ENCODE peak calls at places on chromosome 7, in four cellular contexts. V is HCT116, W is HepG2, A is K562. X is an unnamed sample.
A peak's percentile ranks its signal among the peaks of the same experiment; 100 is the strongest.

GRCh38 chr7:70776627-70777101 is 355.3 kb upstream of the GALNT17 start:
- DNase-seq in W (no peak), V (no peak), A (no peak), X (no peak)

GRCh38 chr7:100686201-100686821 is 7.7 kb downstream of the GIGYF1 start:
- DNase-seq in A (no peak), V (no peak), W (no peak), X (no peak)

GRCh38 chr7:6106140-6106904 is 75.1 kb downstream of the ANKRD61 start:
- DNase-seq in W (peak; percentile 64), A (peak; percentile 76), V (peak; percentile 71), X (no peak)

GRCh38 chr7:84744388-84744787 is 442.5 kb downstream of the SEMA3D start:
- DNase-seq in W (no peak), A (no peak), V (no peak), X (no peak)

GRCh38 chr7:36279926-36280315 is 109.7 kb upstream of the ANLN start:
- DNase-seq in W (no peak), V (no peak), A (no peak), X (no peak)

GRCh38 chr7:105638324-105638723 is 57.0 kb upstream of the EFCAB10 start:
- DNase-seq in W (no peak), V (no peak), A (no peak), X (no peak)

GRCh38 chr7:93728292-93728691 is 153.8 kb upstream of the CALCR start:
- DNase-seq in W (no peak), V (no peak), A (no peak), X (no peak)

GRCh38 chr7:139232893-139233292 is 1.9 kb downstream of the UBN2 start:
- DNase-seq in V (no peak), W (no peak), A (no peak), X (peak; percentile 82)

GRCh38 chr7:130112078-130112477 is 41.7 kb downstream of the KLHDC10 start:
- DNase-seq in A (no peak), V (no peak), W (no peak), X (no peak)

GRCh38 chr7:121085922-121086321 is 97.4 kb downstream of the CPED1 start:
- DNase-seq in A (no peak), V (no peak), W (no peak), X (no peak)

GRCh38 chr7:131480384-131481315 is 75.8 kb downstream of the PODXL start:
- DNase-seq in A (no peak), V (no peak), W (peak; percentile 47), X (no peak)

GRCh38 chr7:105118612-105119600 is 104.9 kb downstream of the KMT2E start:
- DNase-seq in V (no peak), W (no peak), A (no peak), X (no peak)

GRCh38 chr7:1914321-1914720 is 244.2 kb downstream of the ELFN1 start:
- DNase-seq in W (no peak), A (no peak), V (no peak), X (no peak)

GRCh38 chr7:108247646-108248045 is 117.5 kb upstream of the LAMB4 start:
- DNase-seq in V (no peak), A (no peak), W (no peak), X (no peak)

GRCh38 chr7:157548691-157549265 is 212.0 kb downstream of the DNAJB6 start:
- DNase-seq in W (no peak), A (no peak), V (no peak), X (no peak)

GRCh38 chr7:32515890-32516550 is 20.7 kb downstream of the AVL9 start:
- DNase-seq in A (no peak), W (peak; percentile 92), V (no peak), X (no peak)

GRCh38 chr7:32242436-32242835 is 172.2 kb upstream of the PDE1C start:
- DNase-seq in V (no peak), W (no peak), A (no peak), X (no peak)

GRCh38 chr7:135206887-135207738 is 4.2 kb downstream of the WDR91 start:
- DNase-seq in W (no peak), A (no peak), V (no peak), X (no peak)

GRCh38 chr7:52017802-52018679 is 701.4 kb upstream of the COBL start:
- DNase-seq in W (peak; percentile 58), V (no peak), A (peak; percentile 24), X (peak; percentile 30)

GRCh38 chr7:87083865-87084519 is 24.5 kb upstream of the ELAPOR2 start:
- DNase-seq in V (no peak), W (no peak), A (no peak), X (no peak)

GRCh38 chr7:73704640-73705550 is 14.6 kb downstream of the STX1A start:
- DNase-seq in W (no peak), A (no peak), V (no peak), X (peak; percentile 90)

GRCh38 chr7:48192996-48193395 is 21.7 kb downstream of the ABCA13 start:
- DNase-seq in V (no peak), W (no peak), A (no peak), X (no peak)

GRCh38 chr7:101235050-101235449 is 2.6 kb downstream of the CLDN15 start:
- DNase-seq in A (peak; percentile 67), W (peak; percentile 29), V (no peak), X (no peak)

GRCh38 chr7:145105561-145105960 is 269.7 kb upstream of the TPK1 start:
- DNase-seq in W (no peak), V (no peak), A (no peak), X (no peak)

GRCh38 chr7:150466477-150466876 is 16.0 kb downstream of the GIMAP8 start:
- DNase-seq in W (no peak), A (no peak), V (no peak), X (no peak)
- H3K4me1 ChIP-seq in W (no peaks in the 10 kb centered on the region), A (no peaks in the 10 kb centered on the region), V (no peaks in the 10 kb centered on the region), X (no peaks in the 10 kb centered on the region)

GRCh38 chr7:141950796-141951195 is 4.0 kb upstream of the CLEC5A start:
- DNase-seq in W (no peak), A (no peak), V (no peak), X (no peak)
- TF ChIP-seq TCF7L2 in W (no peak), A (no peak), V (no peak), X (no peak)

GRCh38 chr7:128763541-128763940 is 12.1 kb downstream of the OPN1SW start:
- DNase-seq in V (no peak), A (no peak), W (no peak), X (no peak)
- H3K27ac ChIP-seq in V (no peak overlapping the region), A (no peak overlapping the region), W (no peak overlapping the region), X (no peak overlapping the region)

GRCh38 chr7:8212638-8213037 is 49.3 kb downstream of the ICA1 start:
- DNase-seq in A (no peak), W (no peak), V (no peak), X (no peak)

GRCh38 chr7:8213381-8213780 is 48.6 kb downstream of the ICA1 start:
- DNase-seq in A (no peak), W (no peak), V (no peak), X (no peak)

GRCh38 chr7:8214162-8214897 is 47.6 kb downstream of the ICA1 start:
- DNase-seq in V (no peak), A (no peak), W (no peak), X (peak; percentile 22)

GRCh38 chr7:8210845-8211724 is 50.9 kb downstream of the ICA1 start:
- DNase-seq in A (no peak), V (no peak), W (peak; percentile 2), X (no peak)

DNA sequence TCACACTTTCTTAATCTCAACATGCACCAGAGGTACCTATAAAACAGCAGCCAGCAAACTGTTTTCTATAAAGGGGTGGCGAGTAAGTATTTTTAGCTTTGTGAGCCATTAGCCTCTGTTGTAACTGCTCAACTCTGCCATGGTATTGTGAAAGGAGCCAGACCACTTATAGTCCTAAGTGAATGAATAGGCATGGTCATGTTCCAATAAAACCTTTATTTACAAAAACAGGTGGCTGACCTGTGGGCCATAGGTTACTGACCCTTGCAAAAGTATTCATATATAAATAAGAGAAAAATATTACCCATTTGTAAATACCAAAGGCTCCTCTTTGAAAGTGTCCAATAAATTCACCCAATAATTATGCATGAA is 50.3 kb downstream of the ICA1 start:
- DNase-seq in W (no peak), A (no peak), V (no peak), X (no peak)
- H3K4me1 ChIP-seq in W (peaks cover 10% of the 10 kb centered on the region), A (no peaks in the 10 kb centered on the region), V (no peaks in the 10 kb centered on the region), X (no peaks in the 10 kb centered on the region)

GRCh38 chr7:44066494-44067063 is 1.2 kb upstream of the PGAM2 start:
- DNase-seq in A (no peak), V (no peak), W (no peak), X (no peak)

GRCh38 chr7:44064791-44065430 is 456 bp downstream of the PGAM2 start:
- DNase-seq in A (no peak), V (no peak), W (no peak), X (no peak)

GRCh38 chr7:44066111-44066460 is 719 bp upstream of the PGAM2 start:
- DNase-seq in A (no peak), W (no peak), V (no peak), X (no peak)

GRCh38 chr7:44063894-44064651 is 1.3 kb downstream of the PGAM2 start:
- DNase-seq in W (no peak), A (no peak), V (no peak), X (no peak)

DNA sequence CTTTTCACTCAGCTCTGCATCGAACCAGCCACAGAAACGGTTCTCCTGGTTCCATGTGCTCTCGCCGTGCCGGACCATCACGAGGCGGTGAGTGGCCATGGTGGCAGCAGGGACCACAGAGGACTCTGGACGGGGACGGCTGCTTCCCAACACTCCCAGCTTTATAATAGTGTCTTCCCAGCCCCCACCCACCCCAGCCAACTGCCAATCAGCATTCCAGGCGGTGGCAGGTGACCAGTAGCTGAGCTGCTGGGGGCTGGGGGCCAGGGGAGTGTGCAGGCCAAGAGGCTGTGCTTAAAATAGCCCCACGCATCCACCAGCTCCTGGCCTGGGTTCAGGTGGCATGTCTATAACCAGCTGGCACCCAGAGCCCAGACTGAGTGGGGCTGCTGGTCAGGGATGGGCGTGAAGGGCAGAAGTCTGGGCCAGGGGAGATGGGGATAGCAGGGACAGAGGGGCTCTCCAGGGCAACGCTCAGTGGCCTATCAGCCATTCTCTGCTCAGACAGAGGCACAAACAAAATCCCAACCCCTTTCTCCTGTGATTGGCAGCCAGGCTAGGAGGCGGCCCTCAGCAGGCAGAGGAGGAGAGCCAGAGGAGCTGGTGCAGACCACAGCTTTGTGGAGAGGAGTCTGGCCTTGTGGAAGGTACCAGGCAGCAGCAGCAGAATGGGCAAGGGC is at the start of gene PGAM2:
- DNase-seq in V (no peak), W (no peak), A (no peak), X (no peak)
- TF ChIP-seq TCF7L2 in V (no peak), W (no peak), A (no peak), X (no peak)

GRCh38 chr7:29247232-29247961 is 52.8 kb downstream of the CHN2 start:
- DNase-seq in W (no peak), V (no peak), A (no peak), X (no peak)
- H3K27ac ChIP-seq in W (peak overlapping the region; percentile 66), V (no peak overlapping the region), A (no peak overlapping the region), X (no peak overlapping the region)

DNA sequence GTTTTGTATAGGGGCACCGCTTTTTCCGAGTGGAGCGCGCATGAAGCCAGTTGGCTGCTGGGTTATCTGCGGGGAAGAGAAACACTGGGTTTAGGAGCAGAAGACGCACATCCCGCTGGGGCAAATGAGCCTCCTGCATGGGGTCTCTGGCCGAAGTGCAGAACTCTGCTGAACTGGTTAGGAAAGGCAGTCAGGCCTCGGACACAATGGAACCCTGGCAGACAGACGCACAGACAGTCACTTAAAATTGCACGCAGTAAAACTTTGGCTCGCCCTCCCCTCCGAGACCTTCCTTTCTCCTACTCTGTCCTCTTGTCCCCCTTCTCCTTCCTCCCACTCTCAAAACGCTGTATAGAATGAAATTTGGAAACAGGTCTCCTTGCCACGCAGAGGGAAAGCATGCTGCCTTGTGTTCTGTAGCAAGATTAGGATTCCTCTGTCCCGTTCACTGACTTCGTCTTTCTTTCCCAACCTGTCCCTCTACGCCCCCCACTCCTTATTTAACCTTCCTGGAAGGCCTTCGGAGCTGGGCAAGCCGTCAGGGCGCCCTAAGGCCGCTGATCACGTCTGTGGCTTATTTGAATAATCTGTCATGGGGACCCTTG is 1.5 kb downstream of the HOXA9 start:
- DNase-seq in V (no peak), W (no peak), A (no peak), X (no peak)
- H3K4me1 ChIP-seq in V (peaks cover 74% of the 10 kb centered on the region), W (peaks cover 4% of the 10 kb centered on the region), A (no peaks in the 10 kb centered on the region), X (no peaks in the 10 kb centered on the region)